ENCODE peak calls at places on chromosomes 5 and 9, in eight cellular contexts. H is fibroblast of the aortic adventitia, X is ascending aorta, N is stomach, O is gastrocnemius medialis, V is endothelial cell of umbilical vein, T is spleen, F is fibroblast of pulmonary artery. B is an unnamed sample.

GRCh38 chr9:129604766-129605163 is 16.1 kb downstream of the C9orf50 start:
- DNase-seq in V (no peak), O (no peak), X (no peak), F (no peak), H (no peak), N (no peak), T (no peak), B (no peak)

GRCh38 chr5:91160751-91161285 is 222.3 kb downstream of the ARRDC3 start:
- DNase-seq in N (no peak), V (no peak), T (no peak), F (no peak), O (no peak), H (no peak), X (no peak), B (no peak)

GRCh38 chr5:154072782-154073171 is 34.0 kb downstream of the MFAP3 start:
- DNase-seq in V (no peak), F (no peak), T (no peak), O (no peak), H (no peak), X (no peak), N (peak), B (no peak)

GRCh38 chr5:179880066-179880650 is 21.5 kb upstream of the MRNIP start:
- DNase-seq in T (peak), F (no peak), O (no peak), V (no peak), X (no peak), N (no peak), H (no peak), B (no peak)

GRCh38 chr9:131263701-131264100 is 12.6 kb downstream of the FAM78A start:
- DNase-seq in T (no peak), H (no peak), X (no peak), O (no peak), N (no peak), V (no peak), F (no peak), B (no peak)

GRCh38 chr5:16784088-16784487 is 152.0 kb downstream of the MYO10 start:
- DNase-seq in T (no peak), F (peak), V (no peak), X (no peak), H (peak), O (no peak), N (no peak), B (no peak)

GRCh38 chr5:19104963-19105362 is 883.0 kb downstream of the CDH18 start:
- DNase-seq in O (no peak), X (no peak), F (no peak), V (no peak), H (no peak), T (no peak), N (no peak), B (no peak)

GRCh38 chr5:80182802-80183645 is 72.8 kb downstream of the SERINC5 start:
- DNase-seq in F (no peak), H (no peak), V (no peak), T (no peak), O (no peak), X (no peak), N (no peak), B (no peak)

GRCh38 chr9:20701058-20701457 is 17.0 kb downstream of the FOCAD start:
- DNase-seq in F (peak), X (no peak), T (no peak), V (peak), N (no peak), H (peak), O (no peak), B (peak)

GRCh38 chr5:10789726-10790125 is 28.7 kb upstream of the DAP start:
- DNase-seq in V (no peak), O (no peak), T (no peak), F (peak), X (no peak), N (no peak), H (peak), B (no peak)

GRCh38 chr9:81522721-81523551 is 166.4 kb downstream of the TLE1 start:
- DNase-seq in V (peak), F (peak), O (no peak), N (no peak), X (no peak), T (no peak), H (peak), B (peak)

GRCh38 chr9:130770679-130771442 is 64.2 kb upstream of the ABL1 start:
- DNase-seq in N (no peak), T (no peak), V (peak), F (peak), X (no peak), H (peak), O (no peak), B (peak)

GRCh38 chr5:14445581-14446290 is 135.9 kb upstream of the OTULINL start:
- DNase-seq in T (no peak), O (no peak), F (peak), X (no peak), N (no peak), H (peak), V (peak), B (peak)

GRCh38 chr5:135040331-135041144 is 6.5 kb upstream of the PITX1 start:
- DNase-seq in F (no peak), N (no peak), X (no peak), H (no peak), V (no peak), O (no peak), T (no peak), B (no peak)

DNA sequence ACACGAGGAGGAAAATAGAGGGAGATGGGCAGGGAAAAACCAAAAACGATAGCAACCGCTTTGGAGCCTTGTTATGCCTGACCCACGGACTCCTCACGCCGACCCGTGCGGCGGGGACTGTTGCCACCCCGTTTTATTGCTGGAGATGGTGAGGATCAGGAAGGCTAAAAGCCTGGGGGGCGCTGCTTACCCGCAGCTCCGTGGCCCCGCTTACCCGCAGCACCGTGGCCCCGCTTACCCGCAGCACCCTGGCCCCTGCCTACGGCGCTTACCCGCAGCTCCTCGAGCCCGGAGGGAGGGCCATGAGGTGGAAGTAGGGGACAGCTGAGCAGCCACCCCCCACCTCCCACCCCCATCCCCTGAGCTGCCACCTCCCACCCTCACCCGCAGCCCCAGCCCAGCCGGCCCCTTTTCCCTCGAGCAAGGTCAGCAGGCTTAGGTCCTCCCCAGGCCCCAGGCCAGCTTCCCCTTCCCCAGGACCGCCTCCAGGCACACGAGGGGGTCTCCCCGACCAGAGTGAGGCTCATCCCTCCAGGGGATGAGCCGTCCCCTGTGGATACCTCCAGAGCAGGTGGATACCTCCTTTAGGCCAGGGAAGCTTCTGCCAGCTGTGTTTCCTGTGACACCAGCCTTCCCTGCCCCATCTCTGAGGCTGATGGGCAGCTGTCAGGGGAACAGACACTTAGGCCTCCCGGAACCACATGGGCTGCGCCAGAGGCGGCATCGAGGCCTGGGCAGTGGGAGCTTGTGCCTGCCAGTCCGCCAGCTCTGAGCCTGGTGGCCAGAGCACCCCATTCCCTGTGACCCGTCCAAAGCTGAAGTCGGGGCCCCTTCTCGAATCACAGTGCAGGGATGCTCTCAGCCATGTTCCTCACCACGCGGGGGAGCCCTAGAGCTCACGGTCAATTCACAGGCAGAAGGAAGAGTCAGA is 92.3 kb downstream of the LMX1B start:
- DNase-seq in X (peak), O (no peak), V (peak), N (peak), F (peak), H (peak), T (peak), B (no peak)
- TF ChIP-seq CTCF in X (peak), O (peak), V (peak), N (no peak), F (peak), H (peak), T (peak), B (peak)

GRCh38 chr5:141681295-141681694 is 735 bp downstream of the ARAP3 start:
- DNase-seq in T (no peak), X (no peak), O (no peak), V (no peak), H (no peak), N (no peak), F (no peak), B (no peak)

GRCh38 chr5:141680178-141680577 is 1.9 kb downstream of the ARAP3 start:
- DNase-seq in H (no peak), O (no peak), N (no peak), X (no peak), F (no peak), T (peak), V (no peak), B (no peak)

GRCh38 chr5:141674747-141675146 is 7.3 kb downstream of the ARAP3 start:
- DNase-seq in V (no peak), H (no peak), O (no peak), T (no peak), N (no peak), X (no peak), F (no peak), B (no peak)

GRCh38 chr5:141680751-141681201 is 1.3 kb downstream of the ARAP3 start:
- DNase-seq in N (no peak), H (peak), O (no peak), X (no peak), T (no peak), F (peak), V (peak), B (no peak)

GRCh38 chr5:141677415-141677814 is 4.6 kb downstream of the ARAP3 start:
- DNase-seq in F (no peak), N (no peak), T (no peak), V (peak), O (no peak), H (no peak), X (no peak), B (no peak)
- TF ChIP-seq CTCF in F (peak), N (no peak), T (no peak), V (peak), O (no peak), H (peak), X (no peak), B (no peak)

DNA sequence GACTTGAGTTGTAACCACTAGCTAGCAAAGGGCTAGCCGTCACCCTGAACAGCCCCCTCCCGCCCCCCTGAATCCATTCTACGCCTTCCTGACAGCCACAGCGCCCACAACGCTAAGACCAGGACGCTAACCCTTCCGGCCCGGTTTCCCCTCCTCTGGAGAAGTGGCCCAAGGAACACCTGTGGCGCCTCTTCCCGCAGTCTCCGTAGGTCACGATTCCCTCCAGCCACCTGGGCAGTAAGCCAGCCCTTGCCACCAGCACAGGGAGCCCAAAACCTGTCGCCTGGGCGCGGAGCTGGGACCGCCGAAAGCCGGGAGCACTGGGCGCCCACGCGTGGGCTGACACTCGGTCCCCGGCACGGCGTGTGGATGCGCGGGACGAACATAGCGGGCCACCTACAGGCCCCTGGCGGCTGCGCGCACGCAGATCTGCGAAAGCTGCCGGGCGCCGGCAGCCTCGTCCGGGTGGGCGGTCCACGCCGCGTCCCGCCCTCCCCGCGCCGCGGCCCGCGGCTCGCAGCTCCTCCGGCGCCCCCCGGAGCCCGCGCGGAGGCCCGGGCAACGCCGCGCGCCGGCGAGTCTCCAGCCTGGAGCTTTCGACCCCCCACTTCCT is 596 bp downstream of the IRF1 start:
- DNase-seq in H (peak), V (peak), F (peak), X (peak), O (no peak), N (peak), T (peak), B (no peak)
- TF ChIP-seq CTCF in H (no peak), V (no peak), F (peak), X (peak), O (no peak), N (no peak), T (peak), B (peak)

GRCh38 chr5:157306690-157307089 is 40.8 kb downstream of the CYFIP2 start:
- DNase-seq in T (no peak), V (no peak), N (no peak), O (no peak), X (no peak), H (no peak), F (no peak), B (no peak)

GRCh38 chr5:157303023-157303422 is 37.1 kb downstream of the CYFIP2 start:
- DNase-seq in N (no peak), V (no peak), X (no peak), O (no peak), T (no peak), H (no peak), F (no peak), B (no peak)

GRCh38 chr5:157301066-157301465 is 35.1 kb downstream of the CYFIP2 start:
- DNase-seq in T (no peak), X (no peak), V (no peak), H (no peak), F (no peak), N (no peak), O (no peak), B (no peak)

GRCh38 chr5:157306092-157306491 is 40.2 kb downstream of the CYFIP2 start:
- DNase-seq in V (no peak), O (no peak), T (no peak), X (no peak), N (no peak), H (no peak), F (no peak), B (no peak)

GRCh38 chr5:157303667-157304327 is 37.9 kb downstream of the CYFIP2 start:
- DNase-seq in V (no peak), H (no peak), F (no peak), N (no peak), T (no peak), X (no peak), O (no peak), B (no peak)
- TF ChIP-seq CTCF in V (peak), H (peak), F (no peak), N (no peak), T (no peak), X (no peak), O (no peak), B (peak)

GRCh38 chr9:128108784-128109709 is 18.5 kb downstream of the PTGES2 start:
- DNase-seq in F (no peak), X (no peak), V (no peak), H (no peak), N (no peak), T (no peak), O (no peak), B (no peak)

GRCh38 chr9:128107260-128107970 is 20.1 kb downstream of the PTGES2 start:
- DNase-seq in V (no peak), T (peak), O (peak), F (no peak), H (no peak), N (no peak), X (no peak), B (no peak)

GRCh38 chr9:128106940-128107259 is 20.6 kb downstream of the PTGES2 start:
- DNase-seq in F (no peak), X (no peak), H (no peak), V (no peak), O (no peak), T (peak), N (no peak), B (no peak)

GRCh38 chr9:128106181-128106939 is 21.2 kb downstream of the PTGES2 start:
- DNase-seq in H (no peak), T (peak), O (no peak), N (no peak), F (no peak), V (no peak), X (no peak), B (no peak)

GRCh38 chr9:128107971-128108783 is 19.4 kb downstream of the PTGES2 start:
- DNase-seq in F (no peak), O (no peak), T (peak), X (no peak), H (no peak), N (no peak), V (no peak), B (no peak)
- TF ChIP-seq CTCF in F (no peak), O (no peak), T (no peak), X (no peak), H (no peak), N (no peak), V (no peak), B (no peak)

DNA sequence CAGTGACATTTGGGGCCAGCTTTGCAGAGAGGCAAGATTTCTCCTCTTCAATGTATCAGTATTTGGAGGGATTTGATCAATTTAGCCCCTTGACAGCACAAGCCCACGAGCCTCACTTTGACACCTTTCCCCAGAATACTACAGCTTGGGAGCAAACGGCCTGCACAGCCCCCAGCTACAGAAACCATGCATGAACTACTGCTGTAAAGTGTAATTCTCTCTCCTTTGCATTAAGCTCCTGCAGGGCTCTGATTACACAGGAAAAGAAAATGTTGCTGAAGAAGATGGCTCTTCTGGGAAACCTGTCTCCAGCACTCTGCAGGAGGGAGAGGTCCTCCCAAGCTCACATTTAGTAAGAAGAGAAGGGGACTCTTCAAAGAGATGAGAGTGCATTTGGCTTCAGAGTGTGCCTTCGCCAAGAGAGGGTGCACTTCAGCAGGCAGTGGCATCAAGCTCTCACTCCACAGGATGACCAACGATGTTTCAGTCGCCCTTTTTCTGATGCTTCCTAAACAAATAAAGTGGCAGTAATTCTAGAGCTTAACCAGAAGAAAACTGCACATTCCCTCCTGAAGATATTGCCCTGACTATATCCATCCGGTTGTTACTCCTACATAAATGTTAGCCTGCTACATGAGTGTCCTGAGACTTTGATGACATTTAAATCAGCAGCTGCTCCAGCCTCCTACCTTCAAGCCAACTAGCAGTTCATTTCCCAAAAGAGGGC is 272.1 kb downstream of the AUH start:
- DNase-seq in X (no peak), N (peak), F (peak), V (peak), H (peak), O (no peak), T (no peak), B (no peak)
- TF ChIP-seq CTCF in X (peak), N (no peak), F (peak), V (no peak), H (peak), O (no peak), T (peak), B (peak)